ENCODE peak calls at places on chromosomes 6 and 20, in four cellular contexts. J, D, F and Y are unnamed samples.

GRCh38 chr6:44332585-44332984 is 9.9 kb upstream of the SPATS1 start:
- DNase-seq in J (no peak), D (no peak), F (no peak), Y (no peak)

GRCh38 chr20:50580842-50581544 is 70.8 kb downstream of the PTPN1 start:
- DNase-seq in J (no peak), D (no peak), F (no peak), Y (no peak)

GRCh38 chr6:17004269-17004668 is 97.6 kb upstream of the STMND1 start:
- DNase-seq in J (no peak), D (no peak), F (no peak), Y (no peak)

GRCh38 chr6:34587325-34587724 is 31.2 kb upstream of the SPDEF start:
- DNase-seq in J (no peak), D (no peak), F (no peak), Y (peak)

GRCh38 chr20:44702776-44703175 is 12.4 kb upstream of the CCN5 start:
- DNase-seq in J (no peak), D (no peak), F (peak), Y (no peak)

GRCh38 chr6:111483736-111484654 is 977 bp upstream of the REV3L start:
- DNase-seq in J (peak), D (peak), F (peak), Y (peak)

GRCh38 chr6:273441-274111 is 18.7 kb upstream of the DUSP22 start:
- DNase-seq in J (no peak), D (no peak), F (no peak), Y (no peak)

GRCh38 chr6:160301341-160301740 is 42.7 kb upstream of the SLC22A2 start:
- DNase-seq in J (no peak), D (no peak), F (no peak), Y (no peak)

GRCh38 chr20:36266189-36266588 is 29.9 kb downstream of the AAR2 start:
- DNase-seq in J (no peak), D (no peak), F (no peak), Y (no peak)

GRCh38 chr6:139291813-139292619 is at the start of gene TXLNB:
- DNase-seq in J (peak), D (no peak), F (peak), Y (peak)

GRCh38 chr6:82259389-82259788 is 11.8 kb upstream of the IBTK start:
- DNase-seq in J (no peak), D (no peak), F (no peak), Y (no peak)

GRCh38 chr6:82251942-82252341 is 4.4 kb upstream of the IBTK start:
- DNase-seq in J (peak), D (peak), F (no peak), Y (no peak)

GRCh38 chr6:82260890-82261732 is 13.6 kb upstream of the IBTK start:
- DNase-seq in J (no peak), D (no peak), F (no peak), Y (no peak)

GRCh38 chr6:82257088-82257774 is 9.7 kb upstream of the IBTK start:
- DNase-seq in J (no peak), D (no peak), F (no peak), Y (peak)
- TF ChIP-seq CTCF in J (peak), D (no peak), F (no peak), Y (peak)

DNA sequence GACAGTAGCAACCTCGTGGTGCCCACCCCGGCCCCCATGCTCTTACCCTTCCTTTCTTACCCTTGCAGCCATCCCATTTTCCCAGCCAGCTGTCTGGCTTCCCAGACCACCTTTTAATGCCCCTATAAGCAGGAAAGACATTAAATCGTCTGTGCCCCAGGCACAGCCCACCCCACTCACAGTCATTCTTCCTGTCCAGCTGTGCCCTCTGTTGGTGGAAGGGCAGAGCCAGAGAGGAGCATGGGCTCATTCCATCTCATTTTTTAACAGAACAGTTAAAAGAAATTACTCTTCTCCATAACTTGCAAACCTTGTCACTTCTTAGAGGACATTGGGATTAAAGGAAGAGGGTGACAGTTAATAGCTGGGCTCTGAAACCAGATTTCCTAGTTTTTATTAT is 240.5 kb downstream of the NRN1 start:
- DNase-seq in J (no peak), D (no peak), F (no peak), Y (peak)
- TF ChIP-seq CTCF in J (peak), D (no peak), F (peak), Y (peak)

GRCh38 chr6:159169193-159169555 is at the start of gene FNDC1:
- DNase-seq in J (no peak), D (peak), F (no peak), Y (peak)
- TF ChIP-seq CTCF in J (no peak), D (peak), F (no peak), Y (peak)

GRCh38 chr20:33770005-33770404 is 38.2 kb downstream of the ZNF341 start:
- DNase-seq in J (no peak), D (no peak), F (no peak), Y (no peak)
- TF ChIP-seq CTCF in J (no peak), D (no peak), F (no peak), Y (no peak)